ENCODE peak calls at places on chromosomes 12 and 14, in seven cellular contexts. B is adrenal gland, Q is uterus, I is heart left ventricle, M is spleen, F is body of pancreas, H is A549. A is an unnamed sample.

GRCh38 chr12:770474-770873 is 18.1 kb downstream of the WNK1 start:
- DNase-seq in I (no peak), B (no peak), M (no peak), H (no peak), F (no peak), Q (no peak), A (no peak)

GRCh38 chr12:89949457-89950195 is 241.0 kb upstream of the ATP2B1 start:
- DNase-seq in M (no peak), F (peak), I (no peak), H (peak), Q (no peak), B (peak), A (no peak)

GRCh38 chr12:1650954-1651353 is 21.9 kb downstream of the WNT5B start:
- DNase-seq in I (no peak), H (no peak), M (no peak), B (no peak), Q (no peak), F (no peak), A (no peak)

GRCh38 chr12:124385219-124385969 is 90.5 kb downstream of the RFLNA start:
- DNase-seq in H (no peak), Q (peak), B (no peak), I (no peak), M (no peak), F (no peak), A (no peak)

GRCh38 chr12:111529424-111530368 is 69.4 kb downstream of the ATXN2 start:
- DNase-seq in B (no peak), H (peak), F (peak), I (peak), Q (peak), M (no peak), A (no peak)

GRCh38 chr14:75562048-75562447 is 16.4 kb upstream of the FLVCR2 start:
- DNase-seq in I (no peak), F (no peak), B (no peak), Q (no peak), M (no peak), H (no peak), A (no peak)

GRCh38 chr12:15767301-15767700 is 21.9 kb downstream of the EPS8 start:
- DNase-seq in I (no peak), Q (no peak), F (no peak), H (no peak), M (no peak), B (no peak), A (no peak)

GRCh38 chr14:61587397-61587713 is 108.0 kb upstream of the HIF1A start:
- DNase-seq in M (no peak), Q (no peak), H (no peak), B (no peak), I (no peak), F (no peak), A (no peak)

GRCh38 chr12:121033625-121034349 is 5.3 kb downstream of the OASL start:
- DNase-seq in B (no peak), M (no peak), Q (no peak), I (no peak), F (no peak), H (peak), A (no peak)

GRCh38 chr12:46389130-46389616 is 16.6 kb upstream of the SLC38A2 start:
- DNase-seq in Q (no peak), F (no peak), B (peak), H (no peak), M (no peak), I (no peak), A (peak)

GRCh38 chr12:115886666-115887065 is 390.8 kb downstream of the MED13L start:
- DNase-seq in H (no peak), I (no peak), F (no peak), B (no peak), M (no peak), Q (no peak), A (no peak)

GRCh38 chr14:34067587-34067986 is 116.7 kb upstream of the EGLN3 start:
- DNase-seq in M (no peak), I (no peak), F (no peak), Q (no peak), B (no peak), H (no peak), A (no peak)

GRCh38 chr14:101853455-101854018 is 92.0 kb downstream of the PPP2R5C start:
- DNase-seq in I (no peak), H (no peak), F (no peak), M (no peak), Q (no peak), B (no peak), A (no peak)

GRCh38 chr14:62133776-62134175 is 371.6 kb downstream of the SNAPC1 start:
- DNase-seq in B (no peak), I (no peak), H (no peak), Q (no peak), F (no peak), M (no peak), A (no peak)

GRCh38 chr12:67333649-67334048 is 64.5 kb downstream of the CAND1 start:
- DNase-seq in B (no peak), M (no peak), I (no peak), H (no peak), F (no peak), Q (no peak), A (no peak)

GRCh38 chr12:106115450-106115849 is 23.3 kb downstream of the NUAK1 start:
- DNase-seq in B (no peak), M (no peak), I (no peak), F (no peak), H (no peak), Q (peak), A (no peak)

GRCh38 chr14:77007339-77007974 is 21.1 kb downstream of the IRF2BPL start:
- DNase-seq in I (no peak), Q (no peak), M (no peak), B (no peak), F (peak), H (no peak), A (no peak)

GRCh38 chr12:87428701-87429277 is 600.4 kb downstream of the C12orf50 start:
- DNase-seq in M (no peak), I (no peak), F (no peak), H (no peak), B (peak), Q (no peak), A (no peak)

GRCh38 chr12:92597997-92598396 is 104.8 kb upstream of the PLEKHG7 start:
- DNase-seq in I (no peak), M (no peak), H (no peak), Q (no peak), F (no peak), B (no peak), A (no peak)

GRCh38 chr14:19878029-19878642 is 3.2 kb downstream of the OR4K2 start:
- DNase-seq in F (no peak), H (no peak), M (no peak), B (no peak), Q (no peak), I (no peak), A (no peak)

GRCh38 chr14:98176910-98177309 is 1095.1 kb downstream of the BCL11B start:
- DNase-seq in H (no peak), Q (no peak), M (no peak), F (no peak), I (no peak), B (no peak), A (no peak)

GRCh38 chr14:74622257-74622656 is 10.2 kb upstream of the LTBP2 start:
- DNase-seq in F (no peak), M (no peak), I (peak), B (no peak), H (no peak), Q (no peak), A (no peak)

GRCh38 chr14:69473271-69473670 is 11.3 kb upstream of the PLEKHD1 start:
- DNase-seq in H (no peak), I (no peak), B (no peak), F (no peak), M (no peak), Q (no peak), A (no peak)

GRCh38 chr12:81470923-81471322 is 288.2 kb downstream of the PPFIA2 start:
- DNase-seq in Q (no peak), M (no peak), B (no peak), H (no peak), I (no peak), F (no peak), A (no peak)

GRCh38 chr12:28202374-28203130 is 12.3 kb downstream of the CCDC91 start:
- DNase-seq in M (no peak), Q (no peak), F (peak), B (no peak), H (no peak), I (no peak), A (no peak)

GRCh38 chr12:76790564-76791552 is 26.9 kb downstream of the ZDHHC17 start:
- DNase-seq in M (no peak), H (peak), B (no peak), I (no peak), F (no peak), Q (no peak), A (no peak)

GRCh38 chr12:107133462-107133861 is 40.1 kb upstream of the CRY1 start:
- DNase-seq in B (no peak), Q (no peak), M (no peak), H (no peak), I (no peak), F (no peak), A (no peak)
- TF ChIP-seq CTCF in B (no peak), Q (no peak), M (no peak), H (peak), I (no peak), F (no peak), A (no peak)

GRCh38 chr12:21650997-21651396 is 6.6 kb downstream of the LDHB start:
- DNase-seq in B (no peak), F (no peak), I (no peak), Q (no peak), M (no peak), H (no peak), A (no peak)
- TF ChIP-seq POLR2A in B (no peak), F (no peak), I (no peak), Q (no peak), M (no peak), H (no peak), A (no peak)

GRCh38 chr12:7716391-7716790 is 5.2 kb downstream of the DPPA3 start:
- DNase-seq in Q (no peak), B (no peak), M (no peak), I (no peak), F (no peak), H (peak), A (no peak)
- TF ChIP-seq CTCF in Q (no peak), B (no peak), M (no peak), I (no peak), F (peak), H (peak), A (no peak)

GRCh38 chr12:95265765-95266164 is 48.2 kb downstream of the VEZT start:
- DNase-seq in F (no peak), Q (no peak), H (no peak), B (no peak), I (no peak), M (no peak), A (no peak)
- TF ChIP-seq POLR2A in F (no peak), Q (no peak), H (no peak), B (no peak), I (no peak), M (no peak), A (no peak)